ENCODE peak calls at places on chromosome 18, in four cellular contexts. One of them, this sample, is unnamed.

GRCh38 chr18:79950440-79951341 is 762 bp downstream of the SLC66A2 start:
- DNase-seq in psoas muscle: peak
- DNase-seq in body of pancreas: peak
- DNase-seq in AG09309: no peak
- DNase-seq in this sample: peak

GRCh38 chr18:21897811-21898210 is 157.2 kb downstream of the MIB1 start:
- DNase-seq in AG09309: peak
- DNase-seq in body of pancreas: peak
- DNase-seq in psoas muscle: no peak
- DNase-seq in this sample: peak

GRCh38 chr18:23188391-23188790 is 53.1 kb downstream of the CABLES1 start:
- DNase-seq in AG09309: no peak
- DNase-seq in psoas muscle: no peak
- DNase-seq in body of pancreas: no peak
- DNase-seq in this sample: no peak

GRCh38 chr18:13526519-13526918 is 199.8 kb downstream of the FAM210A start:
- DNase-seq in AG09309: no peak
- DNase-seq in body of pancreas: no peak
- DNase-seq in psoas muscle: no peak
- DNase-seq in this sample: no peak

GRCh38 chr18:6414723-6415362 is at the start of gene L3MBTL4:
- DNase-seq in AG09309: no peak
- DNase-seq in psoas muscle: peak
- DNase-seq in body of pancreas: peak
- DNase-seq in this sample: peak

GRCh38 chr18:7812431-7813063 is 245.4 kb downstream of the PTPRM start:
- DNase-seq in body of pancreas: no peak
- DNase-seq in AG09309: peak
- DNase-seq in psoas muscle: no peak
- DNase-seq in this sample: no peak

GRCh38 chr18:3269900-3270299 is 8.0 kb downstream of the MYL12B start:
- DNase-seq in body of pancreas: no peak
- DNase-seq in psoas muscle: no peak
- DNase-seq in AG09309: no peak
- DNase-seq in this sample: no peak

GRCh38 chr18:76458522-76459311 is 36.3 kb downstream of the ZNF516 start:
- DNase-seq in body of pancreas: no peak
- DNase-seq in psoas muscle: no peak
- DNase-seq in AG09309: no peak
- DNase-seq in this sample: no peak

GRCh38 chr18:32010124-32010745 is 8.4 kb upstream of the RNF125 start:
- DNase-seq in psoas muscle: no peak
- DNase-seq in body of pancreas: no peak
- DNase-seq in AG09309: no peak
- DNase-seq in this sample: no peak

GRCh38 chr18:10234281-10234680 is 220.2 kb upstream of the APCDD1 start:
- DNase-seq in psoas muscle: no peak
- DNase-seq in body of pancreas: no peak
- DNase-seq in AG09309: no peak
- DNase-seq in this sample: no peak

GRCh38 chr18:23073996-23074606 is 61.2 kb upstream of the CABLES1 start:
- DNase-seq in AG09309: no peak
- DNase-seq in psoas muscle: no peak
- DNase-seq in body of pancreas: no peak
- DNase-seq in this sample: no peak

GRCh38 chr18:48422947-48423378 is 13.8 kb upstream of the ZBTB7C start:
- DNase-seq in psoas muscle: no peak
- DNase-seq in body of pancreas: no peak
- DNase-seq in AG09309: no peak
- DNase-seq in this sample: no peak

GRCh38 chr18:31400191-31400590 is 23.6 kb downstream of the DSG4 start:
- DNase-seq in body of pancreas: no peak
- DNase-seq in psoas muscle: no peak
- DNase-seq in AG09309: no peak
- DNase-seq in this sample: no peak

GRCh38 chr18:63119647-63120046 is 199.9 kb downstream of the BCL2 start:
- DNase-seq in body of pancreas: peak
- DNase-seq in AG09309: peak
- DNase-seq in psoas muscle: no peak
- DNase-seq in this sample: no peak

GRCh38 chr18:32735781-32736180 is 37.0 kb downstream of the KLHL14 start:
- DNase-seq in AG09309: no peak
- DNase-seq in psoas muscle: no peak
- DNase-seq in body of pancreas: no peak
- DNase-seq in this sample: no peak

GRCh38 chr18:31684279-31685096 is at the start of gene B4GALT6:
- DNase-seq in body of pancreas: peak
- DNase-seq in AG09309: no peak
- DNase-seq in psoas muscle: peak
- DNase-seq in this sample: peak

This sample was measured in right cardiac atrium.